ENCODE peak calls at places on chromosomes 4 and X, in five cellular contexts. One of them, this sample, is unnamed.

GRCh38 chr4:2335729-2336101 is 73.8 kb upstream of the MXD4 start:
- DNase-seq in endothelial cell: peak; percentile 5
- DNase-seq in nephron progenitor cell: no peak
- DNase-seq in mammary epithelial cell: no peak
- DNase-seq in cardiac muscle cell: no peak
- DNase-seq in this sample: no peak

GRCh38 chr4:33013280-33013679 is 2293.1 kb downstream of the PCDH7 start:
- DNase-seq in endothelial cell: no peak
- DNase-seq in mammary epithelial cell: no peak
- DNase-seq in cardiac muscle cell: no peak
- DNase-seq in nephron progenitor cell: no peak
- DNase-seq in this sample: no peak

GRCh38 chrX:119118780-119119395 is 8.7 kb downstream of the KIAA1210 start:
- DNase-seq in cardiac muscle cell: peak; percentile 63
- DNase-seq in nephron progenitor cell: peak; percentile 68
- DNase-seq in endothelial cell: peak; percentile 59
- DNase-seq in mammary epithelial cell: peak; percentile 8
- DNase-seq in this sample: peak; percentile 60

GRCh38 chrX:70525733-70526132 is 81.1 kb downstream of the DLG3 start:
- DNase-seq in cardiac muscle cell: no peak
- DNase-seq in mammary epithelial cell: no peak
- DNase-seq in nephron progenitor cell: no peak
- DNase-seq in endothelial cell: no peak
- DNase-seq in this sample: no peak

GRCh38 chrX:30713061-30713525 is 59.9 kb downstream of the GK start:
- DNase-seq in mammary epithelial cell: peak; percentile 32
- DNase-seq in endothelial cell: peak; percentile 45
- DNase-seq in cardiac muscle cell: peak; percentile 75
- DNase-seq in nephron progenitor cell: peak; percentile 50
- DNase-seq in this sample: peak; percentile 65

GRCh38 chr4:3368334-3368733 is 73.4 kb upstream of the HGFAC start:
- DNase-seq in mammary epithelial cell: no peak
- DNase-seq in endothelial cell: no peak
- DNase-seq in nephron progenitor cell: no peak
- DNase-seq in cardiac muscle cell: no peak
- DNase-seq in this sample: no peak

GRCh38 chrX:41452972-41453371 is 5.8 kb downstream of the NYX start:
- DNase-seq in cardiac muscle cell: no peak
- DNase-seq in nephron progenitor cell: no peak
- DNase-seq in endothelial cell: no peak
- DNase-seq in mammary epithelial cell: no peak
- DNase-seq in this sample: no peak

GRCh38 chrX:70422886-70423336 is at the start of gene GDPD2:
- DNase-seq in mammary epithelial cell: no peak
- DNase-seq in cardiac muscle cell: peak; percentile 52
- DNase-seq in endothelial cell: peak; percentile 28
- DNase-seq in nephron progenitor cell: peak; percentile 41
- DNase-seq in this sample: peak; percentile 25

GRCh38 chr4:101178731-101179130 is 168.6 kb downstream of the PPP3CA start:
- DNase-seq in mammary epithelial cell: no peak
- DNase-seq in cardiac muscle cell: no peak
- DNase-seq in nephron progenitor cell: no peak
- DNase-seq in endothelial cell: no peak
- DNase-seq in this sample: no peak

GRCh38 chr4:142845293-142846070 is 619 bp downstream of the INPP4B start:
- DNase-seq in mammary epithelial cell: peak; percentile 19
- DNase-seq in cardiac muscle cell: peak; percentile 54
- DNase-seq in endothelial cell: peak; percentile 35
- DNase-seq in nephron progenitor cell: peak; percentile 58
- DNase-seq in this sample: no peak

GRCh38 chr4:13365195-13365594 is 118.9 kb downstream of the RAB28 start:
- DNase-seq in endothelial cell: no peak
- DNase-seq in mammary epithelial cell: no peak
- DNase-seq in cardiac muscle cell: peak; percentile 4
- DNase-seq in nephron progenitor cell: no peak
- DNase-seq in this sample: no peak

GRCh38 chr4:74473155-74473811 is 28.3 kb downstream of the AREG start:
- DNase-seq in mammary epithelial cell: peak; percentile 80
- DNase-seq in endothelial cell: no peak
- DNase-seq in nephron progenitor cell: no peak
- DNase-seq in cardiac muscle cell: no peak
- DNase-seq in this sample: peak; percentile 85

GRCh38 chrX:20046864-20047263 is 56.0 kb upstream of the BCLAF3 start:
- DNase-seq in endothelial cell: no peak
- DNase-seq in mammary epithelial cell: peak; percentile 46
- DNase-seq in nephron progenitor cell: no peak
- DNase-seq in cardiac muscle cell: no peak
- DNase-seq in this sample: no peak

GRCh38 chrX:136246201-136246600 is 5.0 kb downstream of the MAP7D3 start:
- DNase-seq in cardiac muscle cell: no peak
- DNase-seq in endothelial cell: no peak
- DNase-seq in mammary epithelial cell: no peak
- DNase-seq in nephron progenitor cell: no peak
- DNase-seq in this sample: no peak

GRCh38 chr4:138673053-138673452 is 342.5 kb upstream of the NOCT start:
- DNase-seq in endothelial cell: no peak
- DNase-seq in mammary epithelial cell: no peak
- DNase-seq in nephron progenitor cell: no peak
- DNase-seq in cardiac muscle cell: peak; percentile 56
- DNase-seq in this sample: no peak

GRCh38 chr4:42172921-42173320 is 20.5 kb upstream of the BEND4 start:
- DNase-seq in mammary epithelial cell: no peak
- DNase-seq in endothelial cell: no peak
- DNase-seq in cardiac muscle cell: no peak
- DNase-seq in nephron progenitor cell: no peak
- DNase-seq in this sample: no peak

GRCh38 chr4:102535398-102536082 is 34.4 kb downstream of the NFKB1 start:
- DNase-seq in mammary epithelial cell: peak; percentile 61
- DNase-seq in endothelial cell: no peak
- DNase-seq in nephron progenitor cell: no peak
- DNase-seq in cardiac muscle cell: no peak
- DNase-seq in this sample: peak; percentile 51

GRCh38 chr4:80138556-80139538 is 58.5 kb upstream of the PRDM8 start:
- DNase-seq in endothelial cell: no peak
- DNase-seq in mammary epithelial cell: peak; percentile 79
- DNase-seq in nephron progenitor cell: no peak
- DNase-seq in cardiac muscle cell: no peak
- DNase-seq in this sample: peak; percentile 56

GRCh38 chr4:11182031-11182430 is 246.7 kb downstream of the HS3ST1 start:
- DNase-seq in cardiac muscle cell: no peak
- DNase-seq in nephron progenitor cell: no peak
- DNase-seq in endothelial cell: no peak
- DNase-seq in mammary epithelial cell: no peak
- DNase-seq in this sample: no peak

GRCh38 chr4:24730256-24731001 is 64.9 kb upstream of the SOD3 start:
- DNase-seq in cardiac muscle cell: no peak
- DNase-seq in endothelial cell: no peak
- DNase-seq in nephron progenitor cell: no peak
- DNase-seq in mammary epithelial cell: no peak
- DNase-seq in this sample: no peak

GRCh38 chr4:38149472-38149871 is 189.3 kb downstream of the PTTG2 start:
- DNase-seq in nephron progenitor cell: no peak
- DNase-seq in endothelial cell: no peak
- DNase-seq in mammary epithelial cell: no peak
- DNase-seq in cardiac muscle cell: no peak
- DNase-seq in this sample: no peak

GRCh38 chr4:46267866-46268265 is 122.1 kb downstream of the GABRA2 start:
- DNase-seq in nephron progenitor cell: no peak
- DNase-seq in mammary epithelial cell: no peak
- DNase-seq in cardiac muscle cell: no peak
- DNase-seq in endothelial cell: no peak
- DNase-seq in this sample: no peak

GRCh38 chr4:72564184-72564583 is 4.8 kb downstream of the ADAMTS3 start:
- DNase-seq in mammary epithelial cell: peak; percentile 87
- DNase-seq in endothelial cell: no peak
- DNase-seq in nephron progenitor cell: no peak
- DNase-seq in cardiac muscle cell: no peak
- DNase-seq in this sample: peak; percentile 78

GRCh38 chrX:69493193-69493592 is 10.9 kb upstream of the NALF2 start:
- DNase-seq in mammary epithelial cell: peak; percentile 20
- DNase-seq in nephron progenitor cell: peak; percentile 61
- DNase-seq in endothelial cell: peak; percentile 59
- DNase-seq in cardiac muscle cell: peak; percentile 55
- DNase-seq in this sample: peak; percentile 71

GRCh38 chrX:12949927-12950656 is 24.8 kb upstream of the TMSB4X start:
- DNase-seq in cardiac muscle cell: no peak
- DNase-seq in endothelial cell: no peak
- DNase-seq in mammary epithelial cell: peak; percentile 93
- DNase-seq in nephron progenitor cell: no peak
- DNase-seq in this sample: peak; percentile 81

DNA sequence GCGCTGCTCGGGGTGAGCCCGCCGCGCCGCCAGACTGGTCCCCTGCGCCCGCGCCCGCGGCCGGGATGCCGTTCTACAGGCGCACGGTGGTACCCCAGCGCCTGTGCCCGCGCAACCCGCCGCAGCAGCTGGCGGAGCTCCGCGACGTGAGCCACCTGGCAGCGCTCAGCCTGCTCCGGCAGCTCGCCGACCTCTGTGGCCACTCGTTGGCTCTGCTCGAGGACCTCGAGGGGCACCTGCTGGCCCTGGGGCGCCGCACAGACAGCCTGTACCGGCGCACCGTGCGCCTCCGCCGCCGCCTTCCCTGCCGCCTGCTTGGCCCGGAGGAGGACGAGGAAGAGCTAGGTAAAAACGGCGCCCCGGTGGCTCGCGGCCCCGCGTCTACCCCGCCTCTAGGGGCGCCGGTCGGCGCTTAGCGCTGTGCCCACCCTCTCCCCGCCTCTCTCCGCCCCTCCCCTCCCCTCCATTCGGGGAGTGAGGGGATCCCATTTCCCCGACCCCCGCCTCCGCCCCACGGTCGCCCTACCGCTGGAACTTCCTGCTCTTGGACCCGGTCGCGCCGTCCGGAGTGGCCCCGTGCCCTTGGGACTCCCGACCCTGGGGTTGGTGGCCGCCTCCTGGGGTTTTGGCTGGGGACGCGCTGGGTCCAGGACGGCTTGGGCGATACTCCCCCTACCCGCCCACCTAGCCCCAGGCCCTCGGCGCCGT is 532 bp downstream of the NHSL2 start:
- DNase-seq in cardiac muscle cell: peak; percentile 71
- DNase-seq in nephron progenitor cell: peak; percentile 67
- DNase-seq in endothelial cell: peak; percentile 63
- DNase-seq in mammary epithelial cell: no peak
- DNase-seq in this sample: no peak
- TF ChIP-seq CTCF in cardiac muscle cell: peak; percentile 16
- TF ChIP-seq CTCF in nephron progenitor cell: peak; percentile 43
- TF ChIP-seq CTCF in endothelial cell: peak; percentile 51
- TF ChIP-seq CTCF in mammary epithelial cell: no peak
- TF ChIP-seq CTCF in this sample: peak; percentile 21

GRCh38 chr4:122912810-122913575 is 9.4 kb downstream of the NUDT6 start:
- DNase-seq in cardiac muscle cell: no peak
- DNase-seq in nephron progenitor cell: no peak
- DNase-seq in endothelial cell: no peak
- DNase-seq in mammary epithelial cell: no peak
- DNase-seq in this sample: no peak

GRCh38 chr4:122903766-122904165 is 18.6 kb downstream of the NUDT6 start:
- DNase-seq in endothelial cell: no peak
- DNase-seq in mammary epithelial cell: no peak
- DNase-seq in cardiac muscle cell: no peak
- DNase-seq in nephron progenitor cell: no peak
- DNase-seq in this sample: no peak

GRCh38 chr4:122909683-122910082 is 12.7 kb downstream of the NUDT6 start:
- DNase-seq in mammary epithelial cell: no peak
- DNase-seq in endothelial cell: no peak
- DNase-seq in nephron progenitor cell: no peak
- DNase-seq in cardiac muscle cell: no peak
- DNase-seq in this sample: no peak

GRCh38 chr4:122911588-122911987 is 10.8 kb downstream of the NUDT6 start:
- DNase-seq in nephron progenitor cell: no peak
- DNase-seq in endothelial cell: no peak
- DNase-seq in cardiac muscle cell: no peak
- DNase-seq in mammary epithelial cell: no peak
- DNase-seq in this sample: no peak

DNA sequence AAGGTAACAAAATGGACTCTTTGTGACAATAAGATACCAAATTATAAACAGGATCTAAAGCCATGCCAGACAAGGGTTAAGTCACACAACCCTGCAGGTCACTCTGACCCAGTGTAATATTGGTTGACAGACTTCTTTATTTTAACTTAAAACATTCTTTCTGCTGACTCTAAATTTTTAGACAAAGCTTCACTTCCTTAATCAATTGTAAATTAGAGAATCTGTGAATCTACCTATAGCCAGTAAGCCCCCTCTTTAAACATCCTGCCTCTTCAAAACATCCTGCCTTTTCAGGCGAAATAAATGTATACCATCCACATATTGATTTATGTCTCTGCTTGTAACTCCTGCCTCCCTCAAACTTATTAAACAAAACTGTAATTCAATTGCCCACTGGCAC is 14.2 kb downstream of the NUDT6 start:
- DNase-seq in nephron progenitor cell: no peak
- DNase-seq in mammary epithelial cell: no peak
- DNase-seq in cardiac muscle cell: no peak
- DNase-seq in endothelial cell: no peak
- DNase-seq in this sample: no peak
- TF ChIP-seq CTCF in nephron progenitor cell: no peak
- TF ChIP-seq CTCF in mammary epithelial cell: no peak
- TF ChIP-seq CTCF in cardiac muscle cell: no peak
- TF ChIP-seq CTCF in endothelial cell: no peak
- TF ChIP-seq CTCF in this sample: no peak

GRCh38 chr4:28313729-28314713 is 1453.4 kb downstream of the STIM2 start:
- DNase-seq in endothelial cell: no peak
- DNase-seq in mammary epithelial cell: peak; percentile 24
- DNase-seq in cardiac muscle cell: no peak
- DNase-seq in nephron progenitor cell: no peak
- DNase-seq in this sample: no peak

DNA sequence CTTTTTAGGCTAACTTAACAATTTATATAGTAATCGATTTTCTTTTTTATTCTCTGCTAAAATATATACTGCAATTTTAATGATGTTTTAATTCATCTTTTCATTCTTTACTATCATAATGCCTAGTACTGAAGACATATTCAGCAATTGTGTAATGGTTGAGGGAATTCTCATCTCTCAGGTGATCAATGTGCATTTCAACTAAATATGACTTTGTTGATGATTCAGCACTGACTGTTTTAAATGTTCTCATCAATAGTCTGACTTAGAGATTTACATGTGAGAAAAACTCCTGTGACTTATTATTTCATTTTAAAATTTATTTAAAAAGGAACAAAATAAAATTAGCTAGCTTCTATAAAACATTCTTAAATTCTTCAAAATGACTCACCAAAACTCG is 1450.3 kb downstream of the STIM2 start:
- DNase-seq in mammary epithelial cell: peak; percentile 44
- DNase-seq in nephron progenitor cell: no peak
- DNase-seq in cardiac muscle cell: no peak
- DNase-seq in endothelial cell: no peak
- DNase-seq in this sample: no peak
- TF ChIP-seq CTCF in mammary epithelial cell: no peak
- TF ChIP-seq CTCF in nephron progenitor cell: no peak
- TF ChIP-seq CTCF in cardiac muscle cell: no peak
- TF ChIP-seq CTCF in endothelial cell: no peak
- TF ChIP-seq CTCF in this sample: no peak

DNA sequence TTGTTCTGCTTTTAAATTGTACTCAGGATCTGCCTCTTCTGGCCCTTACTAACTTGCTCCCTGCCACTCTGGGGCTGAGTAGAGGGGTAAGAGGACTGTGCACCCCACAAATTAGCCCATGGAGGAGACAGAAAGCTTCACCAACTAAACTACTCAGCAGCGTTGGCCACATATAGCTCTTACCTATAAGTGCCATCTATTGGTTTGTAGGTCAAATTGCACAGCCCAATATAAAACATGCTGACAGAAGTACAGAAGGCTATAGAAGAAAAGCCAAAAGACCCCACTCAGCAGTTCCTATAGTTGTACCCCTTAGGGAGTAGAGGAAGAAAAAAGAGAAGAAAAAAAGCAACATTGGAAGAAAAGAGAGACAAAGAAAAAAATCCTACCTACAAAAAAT is 341.2 kb upstream of the FMR1 start:
- DNase-seq in endothelial cell: no peak
- DNase-seq in nephron progenitor cell: no peak
- DNase-seq in cardiac muscle cell: peak; percentile 7
- DNase-seq in mammary epithelial cell: no peak
- DNase-seq in this sample: peak; percentile 12
- TF ChIP-seq CTCF in endothelial cell: no peak
- TF ChIP-seq CTCF in nephron progenitor cell: no peak
- TF ChIP-seq CTCF in cardiac muscle cell: no peak
- TF ChIP-seq CTCF in mammary epithelial cell: no peak
- TF ChIP-seq CTCF in this sample: peak; percentile 15